ENCODE peak calls at places on chromosome 22, in nine cellular contexts. I is progenitor cell of endocrine pancreas, D is caudate nucleus, K is Kasumi-1, F is PC-9, Y is nephron progenitor cell, V is GM12892, U is NCI-H1694, P is skeletal muscle cell. C is an unnamed sample.

GRCh38 chr22:50498322-50498861 is 9.1 kb downstream of the LMF2 start:
- DNase-seq in I (no peak), D (peak; percentile 37), K (peak; percentile 48), F (peak; percentile 72), Y (peak; percentile 71), V (no peak), U (peak; percentile 82), P (no peak), C (no peak)

GRCh38 chr22:17578129-17578754 is 14.9 kb downstream of the SLC25A18 start:
- DNase-seq in I (no peak), D (peak; percentile 76), K (no peak), F (no peak), Y (no peak), V (no peak), U (no peak), P (peak; percentile 31), C (no peak)

GRCh38 chr22:49014227-49015201 is 813.2 kb downstream of the BRD1 start:
- DNase-seq in I (no peak), D (no peak), K (no peak), F (no peak), Y (no peak), V (no peak), U (no peak), P (no peak), C (no peak)

GRCh38 chr22:45768490-45768889 is 96.9 kb downstream of the ATXN10 start:
- DNase-seq in I (no peak), D (no peak), K (no peak), F (no peak), Y (no peak), V (no peak), U (peak; percentile 1), P (no peak), C (no peak)

GRCh38 chr22:41974691-41975290 is 5.5 kb downstream of the SEPTIN3 start:
- DNase-seq in I (no peak), D (no peak), K (no peak), F (no peak), Y (no peak), V (no peak), U (no peak), P (no peak), C (no peak)

GRCh38 chr22:47207846-47208554 is 445.6 kb downstream of the TBC1D22A start:
- DNase-seq in I (no peak), D (no peak), K (no peak), F (no peak), Y (no peak), V (no peak), U (no peak), P (no peak), C (no peak)

GRCh38 chr22:39545310-39546063 is 12.9 kb upstream of the RPS19BP1 start:
- DNase-seq in I (peak; percentile 74), D (no peak), K (peak; percentile 27), F (no peak), Y (peak; percentile 96), V (no peak), U (no peak), P (no peak), C (no peak)

GRCh38 chr22:22751043-22751603 is 106.7 kb downstream of the GGTLC2 start:
- DNase-seq in I (no peak), D (no peak), K (no peak), F (no peak), Y (no peak), V (no peak), U (no peak), P (no peak), C (no peak)

C was measured in RWPE2.